ENCODE peak calls at places on chromosomes 1 and 21, in five cellular contexts. L, T, U, H and G are unnamed samples.

GRCh38 chr1:180981596-180982387 is 40.9 kb downstream of the STX6 start:
- DNase-seq in L (no peak), T (peak), U (no peak), H (no peak), G (no peak)

GRCh38 chr1:230011333-230012092 is 55.5 kb upstream of the GALNT2 start:
- DNase-seq in L (no peak), T (no peak), U (no peak), H (no peak), G (no peak)

GRCh38 chr1:37317870-37318431 is 156.4 kb upstream of the ZC3H12A start:
- DNase-seq in L (no peak), T (no peak), U (no peak), H (no peak), G (no peak)

GRCh38 chr1:233087001-233087881 is 136.8 kb downstream of the NTPCR start:
- DNase-seq in L (no peak), T (no peak), U (no peak), H (no peak), G (no peak)

GRCh38 chr1:206905295-206906164 is 8.3 kb downstream of the IL24 start:
- DNase-seq in L (no peak), T (no peak), U (peak), H (peak), G (no peak)

GRCh38 chr1:111814642-111815041 is 58.9 kb downstream of the DDX20 start:
- DNase-seq in L (no peak), T (no peak), U (no peak), H (no peak), G (no peak)

GRCh38 chr1:153827168-153827964 is 52.2 kb downstream of the SLC27A3 start:
- DNase-seq in L (no peak), T (no peak), U (no peak), H (no peak), G (no peak)

GRCh38 chr1:1332774-1333480 is 1.8 kb downstream of the TAS1R3 start:
- DNase-seq in L (no peak), T (no peak), U (no peak), H (no peak), G (no peak)

GRCh38 chr1:106944721-106945120 is 111.8 kb upstream of the PRMT6 start:
- DNase-seq in L (no peak), T (no peak), U (no peak), H (no peak), G (no peak)

GRCh38 chr1:155940993-155941844 is at the start of gene RXFP4:
- DNase-seq in L (no peak), T (no peak), U (no peak), H (peak), G (no peak)

GRCh38 chr1:171909711-171910110 is 68.4 kb downstream of the DNM3 start:
- DNase-seq in L (no peak), T (no peak), U (no peak), H (no peak), G (peak)

GRCh38 chr1:9721606-9722377 is 70.3 kb downstream of the PIK3CD start:
- DNase-seq in L (peak), T (peak), U (peak), H (no peak), G (peak)

GRCh38 chr1:239616686-239617085 is 230.3 kb downstream of the CHRM3 start:
- DNase-seq in L (no peak), T (no peak), U (no peak), H (peak), G (no peak)

GRCh38 chr21:33317226-33317625 is 7.5 kb upstream of the IFNAR1 start:
- DNase-seq in L (no peak), T (no peak), U (no peak), H (no peak), G (no peak)

GRCh38 chr1:169115891-169116585 is 9.5 kb downstream of the ATP1B1 start:
- DNase-seq in L (no peak), T (no peak), U (no peak), H (peak), G (no peak)